ENCODE peak calls at places on chromosomes 12 and 14, in nine cellular contexts. N, Y, M, I, F, V, G, E and R are unnamed samples. For H3K36me3, the result is how much of the 10 kb centered on the place peaks cover.

GRCh38 chr12:131352296-131352900 is 358.5 kb upstream of the SFSWAP start:
- DNase-seq in N (no peak), Y (no peak), M (no peak), I (no peak), F (no peak), V (no peak), G (no peak), E (no peak), R (no peak)

GRCh38 chr14:78637903-78638302 is 467.7 kb downstream of the NRXN3 start:
- DNase-seq in N (no peak), Y (no peak), M (no peak), I (no peak), F (no peak), V (no peak), G (no peak), E (no peak), R (no peak)

GRCh38 chr12:57616383-57617101 is 5.3 kb downstream of the ARHGEF25 start:
- DNase-seq in N (no peak), Y (no peak), M (peak), I (no peak), F (no peak), V (no peak), G (no peak), E (no peak), R (no peak)

GRCh38 chr14:89507521-89507920 is 90.5 kb upstream of the FOXN3 start:
- DNase-seq in N (no peak), Y (no peak), M (peak), I (no peak), F (no peak), V (no peak), G (no peak), E (peak), R (no peak)

GRCh38 chr12:17016116-17016864 is 410.3 kb upstream of the LMO3 start:
- DNase-seq in N (no peak), Y (no peak), M (no peak), I (no peak), F (no peak), V (no peak), G (no peak), E (peak), R (no peak)

GRCh38 chr14:91008759-91009409 is 51.6 kb downstream of the RPS6KA5 start:
- DNase-seq in N (no peak), Y (no peak), M (no peak), I (no peak), F (no peak), V (no peak), G (peak), E (peak), R (no peak)

GRCh38 chr12:127425474-127425873 is 841.5 kb upstream of the TMEM132C start:
- DNase-seq in N (no peak), Y (no peak), M (no peak), I (no peak), F (no peak), V (no peak), G (no peak), E (no peak), R (no peak)

GRCh38 chr14:81591266-81591665 is 57.6 kb upstream of the SEL1L start:
- DNase-seq in N (no peak), Y (no peak), M (no peak), I (no peak), F (no peak), V (no peak), G (no peak), E (no peak), R (no peak)

GRCh38 chr12:49646331-49646830 is 23.0 kb downstream of the PRPF40B start:
- DNase-seq in N (no peak), Y (no peak), M (no peak), I (no peak), F (no peak), V (no peak), G (no peak), E (no peak), R (no peak)

GRCh38 chr12:70709022-70709421 is 71.8 kb upstream of the PTPRB start:
- DNase-seq in N (no peak), Y (no peak), M (no peak), I (no peak), F (no peak), V (no peak), G (no peak), E (no peak), R (no peak)

DNA sequence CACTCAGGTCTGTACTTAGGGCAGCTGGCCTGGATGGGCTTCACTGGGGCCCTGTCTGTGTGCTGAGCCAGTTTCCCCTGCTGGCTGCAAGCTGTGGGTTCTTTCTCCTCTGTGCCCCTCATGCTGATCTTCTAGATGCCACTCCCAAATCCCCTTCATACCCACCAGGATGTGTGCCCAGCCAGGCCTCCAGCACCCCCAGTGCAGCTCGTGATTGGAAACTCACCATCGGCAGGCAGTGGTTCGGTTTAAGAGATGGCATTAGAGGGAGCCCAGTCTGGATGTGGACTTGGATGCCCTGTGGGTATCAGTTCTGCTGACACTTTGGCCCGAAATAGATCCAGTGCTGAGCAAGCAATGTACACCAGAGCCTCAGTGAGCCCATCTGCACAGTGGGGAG is 5.9 kb downstream of the TCL1B start:
- DNase-seq in N (no peak), Y (no peak), M (no peak), I (no peak), F (no peak), V (no peak), G (no peak), E (no peak), R (no peak)
- H3K27ac ChIP-seq in N (no peak), Y (no peak), M (no peak), I (no peak), F (no peak), V (no peak), G (no peak), E (no peak), R (no peak)

DNA sequence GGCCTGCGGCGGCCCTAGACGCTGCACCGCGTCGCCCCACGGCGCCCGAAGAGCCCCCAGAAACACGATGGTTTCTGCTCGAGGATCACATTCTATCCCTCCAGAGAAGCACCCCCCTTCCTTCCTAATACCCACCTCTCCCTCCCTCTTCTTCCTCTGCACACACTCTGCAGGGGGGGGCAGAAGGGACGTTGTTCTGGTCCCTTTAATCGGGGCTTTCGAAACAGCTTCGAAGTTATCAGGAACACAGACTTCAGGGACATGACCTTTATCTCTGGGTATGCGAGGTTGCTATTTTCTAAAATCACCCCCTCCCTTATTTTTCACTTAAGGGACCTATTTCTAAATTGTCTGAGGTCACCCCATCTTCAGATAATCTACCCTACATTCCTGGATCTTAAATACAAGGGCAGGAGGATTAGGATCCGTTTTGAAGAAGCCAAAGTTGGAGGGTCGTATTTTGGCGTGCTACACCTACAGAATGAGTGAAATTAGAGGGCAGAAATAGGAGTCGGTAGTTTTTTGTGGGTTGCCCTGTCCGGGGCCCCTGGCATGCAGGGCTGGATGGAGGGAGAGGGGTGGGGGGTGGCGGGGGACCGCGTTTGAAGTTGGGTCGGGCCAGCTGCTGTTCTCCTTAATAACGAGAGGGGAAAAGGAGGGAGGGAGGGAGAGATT is 449 bp upstream of the CCND2 start:
- DNase-seq in N (no peak), Y (no peak), M (no peak), I (peak), F (no peak), V (peak), G (no peak), E (no peak), R (no peak)
- H3K4me3 ChIP-seq in N (peak), Y (peak), M (peak), I (peak), F (peak), V (peak), G (peak), E (no peak), R (peak)

DNA sequence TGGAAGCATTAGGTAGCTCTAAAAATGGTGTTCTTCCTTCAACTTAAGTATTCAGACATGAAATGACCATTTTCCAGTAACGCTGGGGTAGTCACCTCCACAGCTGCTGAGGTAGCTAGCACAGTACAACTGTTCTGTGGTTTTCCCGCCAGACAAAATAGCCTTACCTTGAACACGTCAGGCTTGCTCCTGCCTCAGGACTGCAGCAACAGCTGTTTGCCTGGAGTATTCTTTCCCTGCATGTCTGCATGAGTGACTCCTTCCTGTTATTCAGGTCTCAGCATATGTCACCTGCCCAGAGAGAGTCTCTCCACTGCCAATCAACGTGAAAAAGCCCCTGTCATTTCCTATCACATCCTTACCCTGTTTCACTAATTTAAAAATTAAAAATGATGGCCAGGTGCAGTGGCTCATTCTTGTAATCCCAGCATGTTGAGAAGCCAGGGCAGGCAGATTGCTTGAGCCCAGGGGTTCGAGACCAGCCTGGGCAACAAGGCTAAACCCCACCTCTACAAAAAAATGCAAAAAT is 37.9 kb downstream of the WDR89 start:
- DNase-seq in N (no peak), Y (no peak), M (no peak), I (no peak), F (no peak), V (no peak), G (no peak), E (no peak), R (no peak)
- H3K36me3 ChIP-seq in N (under half), Y (under half), M (under half), I (under half), F (under half), V (under half), G (under half), E (under half), R (under half)

GRCh38 chr14:55336161-55336560 is 64.9 kb downstream of the FBXO34 start:
- DNase-seq in N (no peak), Y (no peak), M (peak), I (no peak), F (no peak), V (no peak), G (no peak), E (peak), R (no peak)

GRCh38 chr14:55336691-55337090 is 65.5 kb downstream of the FBXO34 start:
- DNase-seq in N (no peak), Y (no peak), M (no peak), I (no peak), F (no peak), V (no peak), G (no peak), E (no peak), R (no peak)

GRCh38 chr14:55333785-55334485 is 62.7 kb downstream of the FBXO34 start:
- DNase-seq in N (no peak), Y (no peak), M (no peak), I (no peak), F (no peak), V (no peak), G (no peak), E (peak), R (no peak)

GRCh38 chr14:55329999-55330710 is 58.9 kb downstream of the FBXO34 start:
- DNase-seq in N (no peak), Y (no peak), M (peak), I (no peak), F (no peak), V (no peak), G (no peak), E (peak), R (no peak)

GRCh38 chr14:55332654-55333570 is 61.7 kb downstream of the FBXO34 start:
- DNase-seq in N (no peak), Y (no peak), M (no peak), I (peak), F (no peak), V (no peak), G (no peak), E (no peak), R (no peak)
- H3K27ac ChIP-seq in N (peak), Y (peak), M (no peak), I (peak), F (peak), V (no peak), G (peak), E (peak), R (no peak)